ENCODE peak calls at places on chromosomes 12 and 14, in seven cellular contexts. J is PC-3, W is occipital lobe, C is gastrocnemius medialis, P is hypothalamus, N is astrocyte, O is astrocyte of the hippocampus. B is an unnamed sample.

GRCh38 chr12:56358836-56359532 is 923 bp downstream of the STAT2 start:
- DNase-seq in J (peak; percentile 46), W (peak; percentile 44), C (no peak), P (peak; percentile 8), N (peak; percentile 81), O (peak; percentile 85), B (no peak)

GRCh38 chr12:40336573-40337199 is 111.9 kb downstream of the LRRK2 start:
- DNase-seq in J (peak; percentile 41), W (no peak), C (no peak), P (no peak), N (peak; percentile 1), O (peak; percentile 13), B (no peak)

GRCh38 chr14:53060046-53060445 is 93.1 kb downstream of the DDHD1 start:
- DNase-seq in J (no peak), W (no peak), C (no peak), P (no peak), N (no peak), O (no peak), B (no peak)

GRCh38 chr12:64609543-64610091 is 678 bp upstream of the RASSF3 start:
- DNase-seq in J (peak; percentile 41), W (no peak), C (no peak), P (no peak), N (peak; percentile 8), O (no peak), B (no peak)

GRCh38 chr12:101407054-101407437 is 526 bp downstream of the ARL1 start:
- DNase-seq in J (peak; percentile 42), W (no peak), C (peak; percentile 6), P (no peak), N (no peak), O (no peak), B (no peak)

GRCh38 chr12:106840217-106840616 is 65.7 kb downstream of the RIC8B start:
- DNase-seq in J (peak; percentile 50), W (no peak), C (no peak), P (no peak), N (peak; percentile 77), O (peak; percentile 85), B (no peak)

GRCh38 chr14:55448146-55448614 is 7.8 kb upstream of the TBPL2 start:
- DNase-seq in J (peak; percentile 100), W (no peak), C (no peak), P (no peak), N (peak; percentile 97), O (peak; percentile 95), B (no peak)

GRCh38 chr12:118064608-118065007 is 3.6 kb upstream of the WSB2 start:
- DNase-seq in J (no peak), W (no peak), C (no peak), P (no peak), N (no peak), O (no peak), B (no peak)

GRCh38 chr12:75260316-75260715 is 50.7 kb upstream of the KCNC2 start:
- DNase-seq in J (peak; percentile 55), W (no peak), C (no peak), P (no peak), N (no peak), O (peak; percentile 2), B (no peak)

GRCh38 chr14:50321009-50321660 is 9.0 kb downstream of the DMAC2L start:
- DNase-seq in J (peak; percentile 97), W (peak; percentile 39), C (peak; percentile 44), P (peak; percentile 54), N (peak; percentile 95), O (peak; percentile 92), B (no peak)

GRCh38 chr14:59215353-59215752 is 26.9 kb downstream of the DAAM1 start:
- DNase-seq in J (no peak), W (peak; percentile 67), C (peak; percentile 56), P (peak; percentile 84), N (peak; percentile 66), O (peak; percentile 88), B (no peak)

GRCh38 chr12:9619411-9620179 is 11.9 kb upstream of the KLRB1 start:
- DNase-seq in J (no peak), W (no peak), C (no peak), P (no peak), N (no peak), O (no peak), B (no peak)

GRCh38 chr12:11823043-11823442 is 173.6 kb downstream of the ETV6 start:
- DNase-seq in J (no peak), W (no peak), C (no peak), P (no peak), N (peak; percentile 90), O (peak; percentile 52), B (no peak)

GRCh38 chr14:101070540-101071492 is 167.3 kb upstream of the RTL1 start:
- DNase-seq in J (no peak), W (no peak), C (no peak), P (no peak), N (no peak), O (no peak), B (peak; percentile 38)

GRCh38 chr12:46516933-46517578 is 144.5 kb upstream of the SLC38A2 start:
- DNase-seq in J (no peak), W (no peak), C (no peak), P (no peak), N (no peak), O (no peak), B (no peak)

GRCh38 chr12:754871-755562 is 2.6 kb downstream of the WNK1 start:
- DNase-seq in J (peak; percentile 76), W (no peak), C (no peak), P (no peak), N (peak; percentile 51), O (peak; percentile 55), B (no peak)

GRCh38 chr12:42129595-42130204 is 15.0 kb downstream of the GXYLT1 start:
- DNase-seq in J (peak; percentile 80), W (no peak), C (no peak), P (no peak), N (peak; percentile 63), O (peak; percentile 84), B (no peak)

GRCh38 chr12:19462441-19462840 is 23.1 kb downstream of the AEBP2 start:
- DNase-seq in J (no peak), W (no peak), C (no peak), P (no peak), N (no peak), O (no peak), B (no peak)

GRCh38 chr14:71891970-71892369 is 40.3 kb upstream of the RGS6 start:
- DNase-seq in J (no peak), W (no peak), C (no peak), P (no peak), N (peak; percentile 7), O (peak; percentile 15), B (no peak)

GRCh38 chr12:61857968-61858367 is 402.2 kb upstream of the USP15 start:
- DNase-seq in J (no peak), W (no peak), C (no peak), P (no peak), N (no peak), O (no peak), B (no peak)

GRCh38 chr12:50322196-50322595 is 38.9 kb upstream of the LIMA1 start:
- DNase-seq in J (peak; percentile 19), W (no peak), C (no peak), P (no peak), N (no peak), O (no peak), B (no peak)

GRCh38 chr12:71685312-71685906 is 473 bp upstream of the TMEM19 start:
- DNase-seq in J (no peak), W (no peak), C (no peak), P (no peak), N (no peak), O (no peak), B (no peak)

GRCh38 chr12:304815-305214 is 42.2 kb upstream of the SLC6A13 start:
- DNase-seq in J (peak; percentile 12), W (no peak), C (no peak), P (no peak), N (peak; percentile 59), O (peak; percentile 68), B (no peak)

GRCh38 chr12:130949806-130950205 is 3.9 kb upstream of the ADGRD1 start:
- DNase-seq in J (no peak), W (no peak), C (no peak), P (no peak), N (no peak), O (no peak), B (peak; percentile 43)

GRCh38 chr12:124408822-124409517 is 114.1 kb downstream of the RFLNA start:
- DNase-seq in J (no peak), W (no peak), C (no peak), P (no peak), N (no peak), O (no peak), B (no peak)

GRCh38 chr14:72611956-72612500 is 281.9 kb downstream of the DPF3 start:
- DNase-seq in J (no peak), W (no peak), C (no peak), P (no peak), N (no peak), O (no peak), B (peak; percentile 9)

B was measured in ecto neural progenitor cell.